ENCODE peak calls at places on chromosomes 3 and 15, in eight cellular contexts. K is neural crest cell; I is islet precursor cell; Q is stimulated activated CD8-positive, alpha-beta memory T cell treated with anti-CD3 and anti-CD28 coated beads, Interleukin-7, amount 100 ng/mL, for 48 hours; Y is substantia nigra; V is left ventricle myocardium inferior; C is germinal center; Z is small intestine. L is an unnamed sample.

GRCh38 chr3:85821130-85821756 is 862.5 kb downstream of the CADM2 start:
- DNase-seq in K (peak), I (peak), Q (no peak), Y (peak), V (no peak), C (no peak), Z (peak), L (no peak)

GRCh38 chr3:100954990-100955389 is 38.2 kb downstream of the ABI3BP start:
- DNase-seq in K (no peak), I (no peak), Q (no peak), Y (no peak), V (peak), C (no peak), Z (no peak), L (no peak)

GRCh38 chr3:108097326-108098035 is 6.7 kb upstream of the CD47 start:
- DNase-seq in K (no peak), I (no peak), Q (no peak), Y (no peak), V (no peak), C (no peak), Z (no peak), L (no peak)

GRCh38 chr3:13289771-13290285 is 130.3 kb downstream of the NUP210 start:
- DNase-seq in K (no peak), I (no peak), Q (no peak), Y (no peak), V (no peak), C (no peak), Z (no peak), L (no peak)

GRCh38 chr3:13336592-13336991 is 83.5 kb downstream of the NUP210 start:
- DNase-seq in K (no peak), I (no peak), Q (no peak), Y (no peak), V (no peak), C (no peak), Z (no peak), L (no peak)

GRCh38 chr3:30503431-30503830 is 103.0 kb upstream of the TGFBR2 start:
- DNase-seq in K (no peak), I (no peak), Q (no peak), Y (no peak), V (no peak), C (no peak), Z (no peak), L (no peak)

GRCh38 chr15:77974098-77974414 is 103.5 kb downstream of the TBC1D2B start:
- DNase-seq in K (no peak), I (peak), Q (no peak), Y (peak), V (peak), C (no peak), Z (peak), L (peak)

GRCh38 chr3:120114981-120115380 is 20.7 kb upstream of the GSK3B start:
- DNase-seq in K (no peak), I (no peak), Q (no peak), Y (no peak), V (no peak), C (no peak), Z (no peak), L (no peak)

GRCh38 chr3:128487813-128488635 is 5.0 kb downstream of the GATA2 start:
- DNase-seq in K (peak), I (peak), Q (no peak), Y (peak), V (peak), C (peak), Z (peak), L (peak)

GRCh38 chr3:143315766-143316165 is 196.2 kb downstream of the CHST2 start:
- DNase-seq in K (no peak), I (no peak), Q (no peak), Y (no peak), V (no peak), C (no peak), Z (no peak), L (no peak)

GRCh38 chr15:76163429-76164020 is 103.7 kb downstream of the TMEM266 start:
- DNase-seq in K (no peak), I (peak), Q (no peak), Y (no peak), V (peak), C (no peak), Z (no peak), L (no peak)